ENCODE peak calls at places on chromosomes 13 and 19, in eight cellular contexts. X, E, U, Z, V, G, A and J are unnamed samples.

GRCh38 chr13:48801255-48801654 is 147.5 kb downstream of the CYSLTR2 start:
- DNase-seq in E (no peak), G (no peak), X (no peak), V (no peak), A (no peak), U (no peak), Z (no peak), J (no peak)

GRCh38 chr13:27792393-27793218 is at the start of gene GSX1:
- DNase-seq in G (peak), V (peak), Z (peak), X (peak), U (no peak), A (peak), E (no peak), J (peak)

GRCh38 chr13:72853000-72853399 is 71.1 kb downstream of the PIBF1 start:
- DNase-seq in U (no peak), E (no peak), G (no peak), Z (no peak), A (no peak), V (no peak), X (no peak), J (no peak)

GRCh38 chr13:113586661-113587479 is 2.3 kb downstream of the TFDP1 start:
- DNase-seq in G (no peak), X (peak), Z (no peak), U (no peak), E (no peak), A (no peak), V (no peak), J (no peak)

GRCh38 chr13:40149611-40150283 is 494.3 kb downstream of the COG6 start:
- DNase-seq in Z (no peak), V (peak), G (no peak), A (no peak), U (no peak), X (no peak), E (no peak), J (no peak)

GRCh38 chr13:47890146-47890814 is 110.8 kb downstream of the SUCLA2 start:
- DNase-seq in X (no peak), Z (no peak), E (no peak), A (no peak), V (no peak), U (no peak), G (no peak), J (no peak)

GRCh38 chr13:113275387-113275786 is 21.7 kb upstream of the LAMP1 start:
- DNase-seq in V (no peak), X (peak), A (peak), U (no peak), E (no peak), G (no peak), Z (peak), J (no peak)

GRCh38 chr19:55901369-55902079 is 30.6 kb downstream of the NLRP13 start:
- DNase-seq in E (no peak), U (no peak), X (no peak), Z (no peak), A (no peak), V (no peak), G (no peak), J (no peak)

GRCh38 chr13:90308249-90308648 is 1039.2 kb upstream of the MIR17HG start:
- DNase-seq in U (no peak), G (no peak), Z (no peak), E (no peak), A (no peak), X (no peak), V (no peak), J (no peak)

GRCh38 chr13:20168396-20168795 is 7.5 kb upstream of the GJA3 start:
- DNase-seq in G (no peak), A (no peak), X (no peak), Z (no peak), U (no peak), V (no peak), E (no peak), J (no peak)

GRCh38 chr19:45752639-45753038 is 16.4 kb downstream of the SIX5 start:
- DNase-seq in A (no peak), X (no peak), E (no peak), V (no peak), U (no peak), Z (no peak), G (no peak), J (no peak)

GRCh38 chr19:53908106-53908932 is 759 bp upstream of the CACNG7 start:
- DNase-seq in G (peak), A (peak), E (peak), U (no peak), Z (peak), V (peak), X (peak), J (peak)

GRCh38 chr13:71149498-71150363 is 717.3 kb downstream of the DACH1 start:
- DNase-seq in E (no peak), G (no peak), A (no peak), V (no peak), X (no peak), Z (no peak), U (peak), J (no peak)

GRCh38 chr19:46724468-46724867 is 7.6 kb upstream of the PRKD2 start:
- DNase-seq in V (no peak), E (peak), X (no peak), U (no peak), G (no peak), A (no peak), Z (no peak), J (peak)

GRCh38 chr19:45340232-45340898 is at the start of gene KLC3:
- DNase-seq in V (no peak), X (peak), G (no peak), Z (peak), U (no peak), A (peak), E (no peak), J (no peak)

GRCh38 chr13:37209621-37210020 is 104.2 kb upstream of the CSNK1A1L start:
- DNase-seq in E (no peak), X (no peak), G (no peak), V (no peak), A (no peak), U (no peak), Z (no peak), J (no peak)

GRCh38 chr13:100610399-100611347 is 22.1 kb upstream of the GGACT start:
- DNase-seq in U (no peak), V (no peak), E (no peak), G (no peak), X (peak), A (no peak), Z (no peak), J (no peak)

GRCh38 chr13:41942462-41943094 is 18.3 kb downstream of the VWA8 start:
- DNase-seq in Z (no peak), A (peak), U (no peak), X (no peak), E (no peak), V (no peak), G (no peak), J (no peak)